ENCODE peak calls at places on chromosomes 7 and 10, in ten cellular contexts. U, L, D, E, N, Z, T, O, P and K are unnamed samples.

GRCh38 chr7:48161407-48162125 is 9.7 kb upstream of the ABCA13 start:
- DNase-seq in U (no peak), L (no peak), D (no peak), E (no peak), N (no peak), Z (no peak), T (no peak), O (no peak), P (no peak), K (no peak)

GRCh38 chr10:123035467-123036086 is 26.8 kb downstream of the ACADSB start:
- DNase-seq in U (no peak), L (no peak), D (no peak), E (no peak), N (no peak), Z (no peak), T (no peak), O (no peak), P (no peak), K (no peak)

GRCh38 chr7:1779445-1779844 is 109.4 kb downstream of the ELFN1 start:
- DNase-seq in U (no peak), L (no peak), D (no peak), E (no peak), N (no peak), Z (no peak), T (no peak), O (no peak), P (no peak), K (no peak)

GRCh38 chr10:88154596-88155250 is 291.3 kb downstream of the PTEN start:
- DNase-seq in U (no peak), L (no peak), D (no peak), E (no peak), N (no peak), Z (no peak), T (no peak), O (no peak), P (no peak), K (no peak)

GRCh38 chr7:41977165-41977651 is 259.8 kb downstream of the GLI3 start:
- DNase-seq in U (peak; percentile 54), L (no peak), D (no peak), E (no peak), N (peak; percentile 73), Z (no peak), T (peak; percentile 69), O (no peak), P (no peak), K (no peak)

GRCh38 chr10:31140716-31141115 is 109.1 kb upstream of the ZNF438 start:
- DNase-seq in U (no peak), L (no peak), D (no peak), E (no peak), N (no peak), Z (no peak), T (no peak), O (no peak), P (no peak), K (no peak)

GRCh38 chr7:36151921-36152755 is 916 bp upstream of the EEPD1 start:
- DNase-seq in U (no peak), L (no peak), D (no peak), E (no peak), N (no peak), Z (no peak), T (no peak), O (no peak), P (no peak), K (no peak)

GRCh38 chr7:104628017-104628416 is 299.6 kb downstream of the LHFPL3 start:
- DNase-seq in U (no peak), L (no peak), D (no peak), E (no peak), N (no peak), Z (no peak), T (no peak), O (no peak), P (no peak), K (no peak)

GRCh38 chr10:49761201-49761788 is 828 bp downstream of the OGDHL start:
- DNase-seq in U (no peak), L (no peak), D (no peak), E (no peak), N (no peak), Z (no peak), T (no peak), O (no peak), P (no peak), K (no peak)

GRCh38 chr7:99379043-99379577 is 4.6 kb downstream of the ARPC1B start:
- DNase-seq in U (no peak), L (peak; percentile 45), D (peak; percentile 80), E (peak; percentile 79), N (peak; percentile 61), Z (peak; percentile 44), T (peak; percentile 70), O (no peak), P (peak; percentile 56), K (peak; percentile 56)

GRCh38 chr10:19563424-19564141 is 252.6 kb upstream of the PLXDC2 start:
- DNase-seq in U (no peak), L (no peak), D (no peak), E (no peak), N (no peak), Z (no peak), T (no peak), O (no peak), P (no peak), K (no peak)

GRCh38 chr7:146831875-146832274 is 715.3 kb downstream of the CNTNAP2 start:
- DNase-seq in U (no peak), L (no peak), D (no peak), E (no peak), N (no peak), Z (no peak), T (no peak), O (no peak), P (no peak), K (no peak)

GRCh38 chr7:107778283-107778682 is 24.7 kb downstream of the SLC26A3 start:
- DNase-seq in U (no peak), L (no peak), D (no peak), E (no peak), N (no peak), Z (no peak), T (no peak), O (no peak), P (no peak), K (no peak)

GRCh38 chr10:1358860-1359598 is 302.8 kb downstream of the WDR37 start:
- DNase-seq in U (no peak), L (no peak), D (no peak), E (no peak), N (no peak), Z (no peak), T (no peak), O (no peak), P (no peak), K (peak; percentile 38)

GRCh38 chr10:29378106-29378505 is 89.2 kb downstream of the LYZL1 start:
- DNase-seq in U (no peak), L (no peak), D (no peak), E (no peak), N (no peak), Z (no peak), T (no peak), O (no peak), P (no peak), K (no peak)

GRCh38 chr10:122504551-122504950 is 43.2 kb downstream of the HTRA1 start:
- DNase-seq in U (no peak), L (no peak), D (peak; percentile 83), E (peak; percentile 93), N (peak; percentile 19), Z (no peak), T (no peak), O (no peak), P (no peak), K (no peak)

GRCh38 chr10:80324086-80324485 is 32.5 kb downstream of the DYDC1 start:
- DNase-seq in U (no peak), L (no peak), D (no peak), E (no peak), N (peak; percentile 80), Z (no peak), T (peak; percentile 51), O (no peak), P (no peak), K (no peak)

GRCh38 chr7:81499262-81500116 is 270.4 kb downstream of the HGF start:
- DNase-seq in U (no peak), L (no peak), D (no peak), E (no peak), N (peak; percentile 93), Z (no peak), T (peak; percentile 66), O (peak; percentile 5), P (no peak), K (no peak)

GRCh38 chr10:71085689-71086438 is 126.5 kb upstream of the UNC5B start:
- DNase-seq in U (peak; percentile 23), L (no peak), D (peak; percentile 21), E (peak; percentile 15), N (no peak), Z (no peak), T (no peak), O (no peak), P (no peak), K (no peak)

GRCh38 chr10:21602313-21602712 is 68.3 kb downstream of the MLLT10 start:
- DNase-seq in U (no peak), L (no peak), D (no peak), E (no peak), N (no peak), Z (no peak), T (no peak), O (no peak), P (no peak), K (no peak)

GRCh38 chr10:22927661-22928403 is at the start of gene ARMC3:
- DNase-seq in U (peak; percentile 92), L (peak; percentile 71), D (peak; percentile 65), E (peak; percentile 59), N (peak; percentile 48), Z (peak; percentile 47), T (no peak), O (peak; percentile 36), P (peak; percentile 65), K (peak; percentile 52)

GRCh38 chr7:107528461-107528860 is 35.3 kb downstream of the COG5 start:
- DNase-seq in U (no peak), L (no peak), D (no peak), E (no peak), N (no peak), Z (no peak), T (peak; percentile 36), O (no peak), P (no peak), K (no peak)

GRCh38 chr7:70419816-70420215 is 712.1 kb upstream of the GALNT17 start:
- DNase-seq in U (no peak), L (no peak), D (no peak), E (no peak), N (peak; percentile 49), Z (no peak), T (no peak), O (no peak), P (no peak), K (no peak)

GRCh38 chr7:83550100-83550499 is 98.8 kb downstream of the SEMA3E start:
- DNase-seq in U (no peak), L (no peak), D (no peak), E (no peak), N (no peak), Z (no peak), T (no peak), O (no peak), P (no peak), K (no peak)

GRCh38 chr10:118102116-118102515 is 55.4 kb upstream of the RAB11FIP2 start:
- DNase-seq in U (no peak), L (no peak), D (no peak), E (no peak), N (no peak), Z (no peak), T (no peak), O (no peak), P (no peak), K (no peak)

GRCh38 chr10:60757422-60757895 is 20.8 kb upstream of the CDK1 start:
- DNase-seq in U (peak; percentile 47), L (no peak), D (no peak), E (no peak), N (no peak), Z (no peak), T (no peak), O (no peak), P (no peak), K (no peak)

GRCh38 chr10:80541144-80541750 is 3.5 kb downstream of the SH2D4B start:
- DNase-seq in U (no peak), L (no peak), D (peak; percentile 29), E (peak; percentile 39), N (no peak), Z (no peak), T (no peak), O (peak; percentile 50), P (no peak), K (no peak)

GRCh38 chr7:96563409-96563808 is 146.2 kb downstream of the SEM1 start:
- DNase-seq in U (no peak), L (no peak), D (no peak), E (no peak), N (no peak), Z (no peak), T (no peak), O (no peak), P (no peak), K (no peak)